ENCODE peak calls at places on chromosomes 6 and 20, in six cellular contexts. S is AG10803, P is GM23338, U is kidney epithelial cell, Y is heart right ventricle, E is uterus. V is an unnamed sample.
A peak's percentile ranks its signal among the peaks of the same experiment; 100 is the strongest.

GRCh38 chr6:138818496-138819194 is 22.8 kb downstream of the ECT2L start:
- DNase-seq in U (no peak), E (no peak), S (no peak), P (peak; percentile 17), Y (no peak), V (no peak)

GRCh38 chr6:28769626-28770402 is 154.0 kb downstream of the TRIM27 start:
- DNase-seq in U (peak; percentile 7), P (peak; percentile 61), E (no peak), Y (no peak), S (peak; percentile 49), V (no peak)

GRCh38 chr6:55065020-55065419 is 109.3 kb upstream of the HCRTR2 start:
- DNase-seq in P (no peak), Y (no peak), U (no peak), S (no peak), E (no peak), V (no peak)

GRCh38 chr20:24617080-24617432 is 147.6 kb downstream of the SYNDIG1 start:
- DNase-seq in E (no peak), Y (no peak), U (no peak), S (no peak), P (no peak), V (no peak)

GRCh38 chr6:56713285-56713684 is 70.6 kb upstream of the DST start:
- DNase-seq in Y (no peak), U (peak; percentile 76), S (peak; percentile 84), E (peak; percentile 25), P (no peak), V (no peak)

GRCh38 chr20:5397418-5397817 is 80.7 kb upstream of the PROKR2 start:
- DNase-seq in Y (no peak), E (no peak), U (no peak), P (no peak), S (no peak), V (no peak)

GRCh38 chr6:2396856-2397640 is 151.6 kb upstream of the GMDS start:
- DNase-seq in S (peak; percentile 73), E (no peak), P (no peak), Y (peak; percentile 46), U (peak; percentile 57), V (no peak)

GRCh38 chr6:25703005-25703404 is 51.0 kb downstream of the SCGN start:
- DNase-seq in S (no peak), Y (no peak), E (no peak), P (no peak), U (no peak), V (no peak)

GRCh38 chr6:1335367-1336037 is 23.6 kb downstream of the FOXQ1 start:
- DNase-seq in S (peak; percentile 91), Y (peak; percentile 20), E (no peak), U (peak; percentile 96), P (no peak), V (peak; percentile 21)

GRCh38 chr6:23483896-23484295 is 642.1 kb upstream of the NRSN1 start:
- DNase-seq in Y (no peak), E (no peak), P (no peak), S (no peak), U (no peak), V (no peak)

GRCh38 chr6:95404777-95405176 is 172.6 kb upstream of the MANEA start:
- DNase-seq in S (no peak), P (no peak), U (no peak), E (no peak), Y (no peak), V (no peak)

GRCh38 chr20:23244916-23245552 is 105.6 kb upstream of the NXT1 start:
- DNase-seq in E (no peak), P (no peak), U (no peak), S (no peak), Y (no peak), V (no peak)

GRCh38 chr6:11172501-11173337 is 59.7 kb downstream of the NEDD9 start:
- DNase-seq in P (peak; percentile 88), E (peak; percentile 64), U (no peak), Y (peak; percentile 65), S (peak; percentile 22), V (no peak)

GRCh38 chr20:10671221-10671849 is 2.5 kb downstream of the JAG1 start:
- DNase-seq in U (peak; percentile 78), E (peak; percentile 86), S (peak; percentile 89), Y (peak; percentile 68), P (peak; percentile 85), V (peak; percentile 74)

GRCh38 chr6:56795852-56796532 is 153.3 kb upstream of the DST start:
- DNase-seq in E (no peak), Y (no peak), P (no peak), U (no peak), S (peak; percentile 51), V (no peak)

GRCh38 chr6:4319992-4320683 is 184.8 kb upstream of the ECI2 start:
- DNase-seq in U (no peak), S (peak; percentile 47), Y (no peak), E (no peak), P (no peak), V (no peak)

GRCh38 chr20:25033250-25033940 is 24.5 kb downstream of the ACSS1 start:
- DNase-seq in Y (no peak), E (no peak), U (no peak), S (no peak), P (no peak), V (no peak)

GRCh38 chr20:1474817-1475603 is 8.4 kb upstream of the NSFL1C start:
- DNase-seq in S (no peak), U (no peak), Y (no peak), E (no peak), P (peak; percentile 53), V (no peak)
- TF ChIP-seq CTCF in S (no peak), U (peak; percentile 14), Y (no peak), E (no peak), P (peak; percentile 16), V (no peak)

DNA sequence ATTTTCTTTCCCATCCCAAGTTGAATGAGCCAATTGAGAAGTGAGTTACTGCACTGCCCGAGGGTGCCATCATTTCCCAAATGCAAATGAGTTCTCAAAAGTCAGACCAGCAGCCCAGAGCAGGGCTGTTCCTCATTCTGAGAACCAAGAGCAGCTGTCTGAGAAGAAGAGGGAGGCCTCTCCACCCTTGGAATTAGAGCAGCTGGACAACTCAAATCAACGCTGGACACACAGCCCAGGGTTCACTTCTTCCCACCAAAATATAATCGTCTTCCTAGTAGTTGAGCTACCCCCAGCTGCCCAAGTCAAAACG is 4.6 kb upstream of the PREX1 start:
- DNase-seq in Y (no peak), P (no peak), S (no peak), E (no peak), U (no peak), V (no peak)
- H3K4me3 ChIP-seq in Y (no peak overlapping the region), P (no peak overlapping the region), S (no peak overlapping the region), E (no peak overlapping the region), U (no peak overlapping the region), V (no peak overlapping the region)

DNA sequence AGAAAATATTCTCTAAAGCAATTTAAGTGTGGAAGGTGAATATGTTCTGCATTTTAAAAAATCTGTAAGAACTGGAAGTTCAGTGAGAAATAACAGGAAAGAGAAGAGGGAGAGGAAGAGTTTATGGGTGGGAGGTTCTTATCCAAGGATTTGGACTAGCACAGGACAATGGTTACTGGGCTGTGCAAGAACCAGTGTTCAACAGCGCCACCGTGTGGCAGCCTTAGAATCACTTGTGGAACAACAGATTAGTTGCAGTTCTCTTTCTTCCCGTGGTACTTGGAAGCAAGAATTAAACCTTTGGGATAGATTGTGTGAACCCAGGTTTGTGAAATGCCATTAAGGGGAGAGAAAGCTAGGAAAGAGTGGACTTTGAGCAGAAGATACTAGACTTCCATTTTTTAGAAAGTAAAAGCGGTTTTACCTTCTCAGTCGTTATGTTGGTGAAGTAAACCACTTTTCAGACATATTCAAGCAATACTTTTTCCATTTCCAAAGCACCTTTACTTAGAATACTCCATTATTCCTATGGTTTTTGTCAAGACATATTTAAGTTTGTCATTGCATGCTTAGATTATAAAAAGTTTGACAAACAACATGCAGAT is 436.7 kb downstream of the RNF144B start:
- DNase-seq in Y (no peak), U (no peak), S (peak; percentile 0), P (peak; percentile 89), E (no peak), V (no peak)
- TF ChIP-seq CTCF in Y (peak; percentile 32), U (peak; percentile 59), S (peak; percentile 46), P (peak; percentile 96), E (no peak), V (peak; percentile 32)

GRCh38 chr6:153523390-153523789 is 392.3 kb upstream of the RGS17 start:
- DNase-seq in Y (no peak), S (no peak), U (no peak), P (no peak), E (no peak), V (no peak)
- H3K4me3 ChIP-seq in Y (no peak overlapping the region), S (no peak overlapping the region), U (no peak overlapping the region), P (no peak overlapping the region), E (no peak overlapping the region), V (no peak overlapping the region)

GRCh38 chr20:57281900-57282299 is 15.5 kb upstream of the BMP7 start:
- DNase-seq in E (no peak), S (no peak), P (no peak), Y (no peak), U (no peak), V (no peak)
- TF ChIP-seq CTCF in E (no peak), S (no peak), P (no peak), Y (no peak), U (no peak), V (no peak)

GRCh38 chr6:151254451-151255081 is 14.8 kb downstream of the AKAP12 start:
- DNase-seq in Y (no peak), E (no peak), U (peak; percentile 39), P (peak; percentile 61), S (peak; percentile 65), V (no peak)
- H3K4me3 ChIP-seq in Y (no peak overlapping the region), E (no peak overlapping the region), U (no peak overlapping the region), P (no peak overlapping the region), S (no peak overlapping the region), V (no peak overlapping the region)

GRCh38 chr20:61964675-61965605 is 100.7 kb downstream of the TAF4 start:
- DNase-seq in S (no peak), P (peak; percentile 37), E (no peak), Y (no peak), U (no peak), V (no peak)

GRCh38 chr20:61967300-61967699 is 98.4 kb downstream of the TAF4 start:
- DNase-seq in E (no peak), S (no peak), Y (no peak), U (no peak), P (no peak), V (no peak)

GRCh38 chr20:61963885-61964674 is 101.6 kb downstream of the TAF4 start:
- DNase-seq in P (no peak), U (no peak), S (no peak), Y (no peak), E (no peak), V (no peak)

GRCh38 chr20:61966492-61967244 is 99.0 kb downstream of the TAF4 start:
- DNase-seq in E (no peak), U (no peak), Y (no peak), P (no peak), S (no peak), V (no peak)

GRCh38 chr20:61965606-61966491 is 99.8 kb downstream of the TAF4 start:
- DNase-seq in Y (no peak), U (no peak), S (no peak), P (peak; percentile 75), E (no peak), V (no peak)
- TF ChIP-seq CTCF in Y (no peak), U (no peak), S (no peak), P (peak; percentile 43), E (no peak), V (no peak)